ENCODE peak calls at places on chromosomes 4 and X, in six cellular contexts. V is BE2C; X is fibroblast of lung; T is CD8-positive, alpha-beta T cell; M is adrenal gland; F is colonic mucosa. O is an unnamed sample.

GRCh38 chr4:153142700-153143438 is 61.4 kb upstream of the TRIM2 start:
- DNase-seq in V (peak; percentile 87), X (peak; percentile 83), T (peak; percentile 19), M (peak; percentile 88), F (peak; percentile 92), O (peak; percentile 72)

GRCh38 chrX:120768681-120769080 is 107.0 kb downstream of the CT47B1 start:
- DNase-seq in V (no peak), X (peak; percentile 33), T (no peak), M (no peak), F (no peak), O (no peak)

GRCh38 chr4:93791570-93792195 is 36.9 kb upstream of the ATOH1 start:
- DNase-seq in V (peak; percentile 58), X (peak; percentile 62), T (no peak), M (peak; percentile 76), F (peak; percentile 69), O (peak; percentile 56)

GRCh38 chrX:71652405-71652804 is 14.9 kb upstream of the LOC101059915 start:
- DNase-seq in V (peak; percentile 42), X (peak; percentile 57), T (peak; percentile 27), M (peak; percentile 69), F (peak; percentile 65), O (no peak)

GRCh38 chr4:177554966-177555574 is 112.8 kb upstream of the AGA start:
- DNase-seq in V (peak; percentile 33), X (peak; percentile 58), T (no peak), M (peak; percentile 58), F (peak; percentile 27), O (no peak)

GRCh38 chr4:39348371-39349265 is 17.5 kb downstream of the RFC1 start:
- DNase-seq in V (no peak), X (no peak), T (no peak), M (no peak), F (no peak), O (no peak)

GRCh38 chr4:39636786-39637185 is 1.9 kb downstream of the SMIM14 start:
- DNase-seq in V (no peak), X (peak; percentile 47), T (no peak), M (no peak), F (no peak), O (no peak)

GRCh38 chr4:142406917-142407501 is 439.1 kb downstream of the INPP4B start:
- DNase-seq in V (no peak), X (no peak), T (no peak), M (no peak), F (no peak), O (no peak)

GRCh38 chrX:13078739-13079444 is 34.5 kb upstream of the FAM9C start:
- DNase-seq in V (no peak), X (peak; percentile 83), T (no peak), M (peak; percentile 72), F (peak; percentile 54), O (no peak)

GRCh38 chr4:106264331-106264728 is 51.7 kb downstream of the TBCK start:
- DNase-seq in V (no peak), X (no peak), T (no peak), M (no peak), F (no peak), O (no peak)

GRCh38 chr4:26459054-26459755 is 31.1 kb downstream of the CCKAR start:
- DNase-seq in V (no peak), X (peak; percentile 86), T (no peak), M (no peak), F (no peak), O (no peak)

GRCh38 chrX:84735025-84735424 is 232.8 kb upstream of the HDX start:
- DNase-seq in V (no peak), X (peak; percentile 6), T (no peak), M (no peak), F (no peak), O (no peak)

GRCh38 chrX:74656079-74656745 is 41.8 kb upstream of the RLIM start:
- DNase-seq in V (no peak), X (no peak), T (no peak), M (no peak), F (no peak), O (no peak)

GRCh38 chr4:169251291-169252235 is 19.2 kb downstream of the SH3RF1 start:
- DNase-seq in V (no peak), X (no peak), T (no peak), M (no peak), F (peak; percentile 57), O (peak; percentile 40)

GRCh38 chr4:39539026-39539690 is 11.9 kb upstream of the UGDH start:
- DNase-seq in V (no peak), X (peak; percentile 57), T (no peak), M (peak; percentile 71), F (no peak), O (no peak)

GRCh38 chrX:13697976-13698375 is 9.0 kb downstream of the RAB9A start:
- DNase-seq in V (no peak), X (no peak), T (no peak), M (no peak), F (no peak), O (no peak)

GRCh38 chr4:10554694-10555093 is 97.5 kb upstream of the ZNF518B start:
- DNase-seq in V (peak; percentile 36), X (peak; percentile 81), T (peak; percentile 7), M (peak; percentile 84), F (peak; percentile 58), O (peak; percentile 49)

GRCh38 chr4:8346838-8347605 is 77.5 kb downstream of the HTRA3 start:
- DNase-seq in V (no peak), X (no peak), T (no peak), M (no peak), F (no peak), O (no peak)

GRCh38 chr4:2797545-2798305 is 4.8 kb downstream of the SH3BP2 start:
- DNase-seq in V (peak; percentile 61), X (no peak), T (no peak), M (peak; percentile 74), F (peak; percentile 22), O (no peak)

GRCh38 chr4:2796261-2797187 is 3.6 kb downstream of the SH3BP2 start:
- DNase-seq in V (peak; percentile 58), X (peak; percentile 47), T (no peak), M (peak; percentile 59), F (peak; percentile 90), O (no peak)

GRCh38 chr4:2795558-2796260 is 2.8 kb downstream of the SH3BP2 start:
- DNase-seq in V (peak; percentile 12), X (no peak), T (no peak), M (peak; percentile 52), F (peak; percentile 31), O (no peak)

GRCh38 chr4:2798399-2799301 is 5.8 kb downstream of the SH3BP2 start:
- DNase-seq in V (peak; percentile 54), X (peak; percentile 18), T (no peak), M (peak; percentile 86), F (peak; percentile 85), O (no peak)

DNA sequence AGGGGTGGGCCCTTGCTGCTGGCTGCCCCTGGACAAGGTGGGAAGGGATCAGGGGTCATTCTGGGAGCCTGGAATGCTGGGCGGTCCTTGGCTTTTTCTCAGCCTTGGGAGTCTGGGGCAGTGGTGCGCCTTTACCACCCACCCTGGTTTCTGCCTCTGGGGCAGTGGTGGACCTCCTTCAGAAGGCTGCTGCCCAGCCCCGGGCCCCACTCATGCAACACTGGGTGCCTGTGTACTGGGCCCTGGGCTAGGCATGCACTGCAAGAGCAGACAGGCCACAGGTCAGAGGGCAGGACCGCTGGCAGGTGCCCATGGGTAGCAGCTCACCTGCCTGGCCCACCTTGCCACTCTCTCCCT is 4.3 kb downstream of the SH3BP2 start:
- DNase-seq in V (peak; percentile 8), X (no peak), T (no peak), M (peak; percentile 50), F (peak; percentile 21), O (no peak)
- H3K4me1 ChIP-seq in V (peaks cover 60% of the 10 kb centered on the region), X (peaks cover 33% of the 10 kb centered on the region), T (peaks cover 74% of the 10 kb centered on the region), M (peaks cover 94% of the 10 kb centered on the region), F (peaks cover 57% of the 10 kb centered on the region), O (no peaks in the 10 kb centered on the region)

DNA sequence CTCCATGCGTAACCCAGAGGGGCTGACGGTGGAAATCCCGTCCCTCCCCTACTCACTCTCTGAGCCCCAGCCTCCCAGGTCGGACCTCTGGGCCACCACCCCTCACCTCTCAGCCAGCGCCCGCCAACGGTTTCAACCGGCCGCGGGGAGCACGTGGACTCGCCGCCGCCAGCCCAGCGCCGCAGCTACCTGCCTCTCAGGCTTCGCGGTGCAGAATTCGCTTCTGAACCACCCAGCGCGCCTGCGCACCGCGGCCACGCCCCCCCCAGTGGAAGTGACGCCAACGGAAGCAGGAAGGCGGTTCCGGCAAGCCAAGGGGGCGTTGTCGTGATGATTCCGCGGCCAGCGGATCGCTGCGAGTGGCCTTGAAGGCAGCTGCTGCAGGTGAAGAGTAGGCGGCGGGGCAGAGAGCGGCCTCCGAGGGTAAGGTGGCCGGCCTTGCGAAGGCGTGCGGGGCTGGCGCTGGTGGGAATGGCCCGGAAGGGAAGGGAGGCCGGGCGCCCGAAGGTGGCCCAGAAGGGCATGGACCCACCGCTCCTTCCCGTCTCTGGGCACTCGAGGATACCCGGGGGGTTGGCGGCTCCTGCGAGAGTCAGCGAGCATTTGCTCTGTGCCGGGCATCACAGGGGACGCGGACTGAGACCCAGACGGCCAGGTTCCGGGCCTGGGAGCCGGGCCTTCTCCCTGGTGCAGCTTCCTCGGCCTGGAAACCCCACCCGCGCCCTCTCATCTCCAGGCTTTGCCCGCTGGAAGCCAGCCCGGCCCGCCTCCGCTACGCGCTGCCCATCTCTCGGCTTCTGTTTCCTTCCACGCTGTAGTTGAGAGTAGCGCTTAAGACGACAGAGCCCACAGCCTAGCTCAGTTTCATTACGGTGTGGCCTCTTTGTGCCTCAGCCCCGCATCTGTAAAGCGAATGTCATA is at the start of the genes LYAR and ZBTB49:
- DNase-seq in V (peak; percentile 96), X (peak; percentile 84), T (peak; percentile 97), M (peak; percentile 98), F (peak; percentile 98), O (peak; percentile 95)
- TF ChIP-seq CTCF in V (no peak), X (no peak), T (no peak), M (no peak), F (no peak), O (no peak)

GRCh38 chr4:6694177-6694901 is 661 bp downstream of the S100P start:
- DNase-seq in V (peak; percentile 77), X (no peak), T (no peak), M (no peak), F (no peak), O (no peak)

GRCh38 chr4:6692379-6692778 is 1.3 kb upstream of the S100P start:
- DNase-seq in V (no peak), X (no peak), T (no peak), M (no peak), F (no peak), O (no peak)

GRCh38 chr4:6692806-6693205 is 872 bp upstream of the S100P start:
- DNase-seq in V (no peak), X (peak; percentile 54), T (no peak), M (no peak), F (no peak), O (no peak)

GRCh38 chr4:6695660-6696581 is 2.2 kb downstream of the S100P start:
- DNase-seq in V (peak; percentile 53), X (no peak), T (peak; percentile 58), M (no peak), F (peak; percentile 77), O (no peak)

GRCh38 chr4:6693274-6694176 is at the start of gene S100P:
- DNase-seq in V (no peak), X (no peak), T (no peak), M (no peak), F (peak; percentile 75), O (no peak)
- H3K4me1 ChIP-seq in V (peaks cover 31% of the 10 kb centered on the region), X (peaks cover 11% of the 10 kb centered on the region), T (peaks cover 93% of the 10 kb centered on the region), M (peaks cover 22% of the 10 kb centered on the region), F (peaks cover 9% of the 10 kb centered on the region), O (no peaks in the 10 kb centered on the region)

DNA sequence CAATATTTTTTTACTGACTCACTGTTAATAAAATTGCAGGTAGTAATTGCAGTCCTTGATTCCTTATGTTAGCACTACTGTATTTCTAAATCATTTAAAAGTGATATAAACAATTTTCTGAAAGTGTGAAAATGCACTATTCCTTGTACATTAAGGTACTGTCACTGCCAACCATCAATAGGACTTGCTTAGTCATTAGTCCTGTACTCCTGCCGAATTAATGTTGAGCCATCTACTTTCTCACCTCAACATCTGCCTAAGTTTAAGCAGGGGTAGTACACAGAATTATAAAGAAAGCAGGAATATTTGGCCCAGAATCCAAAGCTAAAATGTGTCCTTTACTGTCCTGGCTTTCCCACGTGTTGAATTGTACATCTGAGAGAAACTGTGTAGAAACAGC is 87.0 kb upstream of the TRPC3 start:
- DNase-seq in V (no peak), X (peak; percentile 25), T (no peak), M (no peak), F (no peak), O (no peak)
- TF ChIP-seq CTCF in V (no peak), X (no peak), T (no peak), M (no peak), F (no peak), O (no peak)

O was measured in H9.